ENCODE peak calls at places on chromosomes 16 and 17, in four cellular contexts. V is right lobe of liver, W is tibial nerve, C is Daoy. K is an unnamed sample.

GRCh38 chr17:73901661-73902415 is 257.6 kb upstream of the SDK2 start:
- DNase-seq in W (peak; percentile 21), V (peak; percentile 39), C (peak; percentile 32), K (no peak)

GRCh38 chr16:88454315-88455057 is 1.4 kb downstream of the ZFPM1 start:
- DNase-seq in V (peak; percentile 48), W (no peak), C (peak; percentile 48), K (no peak)

GRCh38 chr17:43782903-43783462 is 2.7 kb downstream of the CFAP97D1 start:
- DNase-seq in C (no peak), V (no peak), W (no peak), K (no peak)

GRCh38 chr16:74713325-74713724 is 12.7 kb upstream of the MLKL start:
- DNase-seq in C (no peak), W (no peak), V (no peak), K (no peak)

GRCh38 chr17:77315551-77316190 is 174.9 kb downstream of the SEC14L1 start:
- DNase-seq in W (no peak), C (peak; percentile 69), V (peak; percentile 55), K (no peak)

GRCh38 chr17:80254396-80255241 is 6.0 kb upstream of the RNF213 start:
- DNase-seq in V (no peak), W (peak; percentile 23), C (peak; percentile 89), K (peak; percentile 66)

GRCh38 chr17:45971698-45972141 is 27.3 kb upstream of the STH start:
- DNase-seq in W (no peak), V (no peak), C (no peak), K (no peak)

GRCh38 chr16:48321307-48322036 is 63.7 kb downstream of the SIAH1 start:
- DNase-seq in C (no peak), W (no peak), V (no peak), K (no peak)

GRCh38 chr17:77718669-77718961 is 239.9 kb upstream of the TNRC6C start:
- DNase-seq in V (no peak), C (no peak), W (no peak), K (no peak)

GRCh38 chr16:20901441-20902112 is 1.0 kb downstream of the LYRM1 start:
- DNase-seq in V (peak; percentile 50), C (peak; percentile 48), W (peak; percentile 44), K (no peak)

GRCh38 chr17:17824780-17825614 is 11.8 kb downstream of the SREBF1 start:
- DNase-seq in V (no peak), W (no peak), C (no peak), K (no peak)

GRCh38 chr16:67206838-67207115 is 7.8 kb downstream of the ELMO3 start:
- DNase-seq in W (no peak), C (no peak), V (no peak), K (no peak)

GRCh38 chr17:81420769-81421462 is 25.7 kb downstream of the BAHCC1 start:
- DNase-seq in C (peak; percentile 62), W (no peak), V (no peak), K (peak; percentile 68)

GRCh38 chr17:71677444-71677843 is 443.4 kb upstream of the SOX9 start:
- DNase-seq in W (no peak), V (no peak), C (no peak), K (no peak)

GRCh38 chr16:84832488-84833141 is 12.8 kb downstream of the CRISPLD2 start:
- DNase-seq in C (peak; percentile 49), V (peak; percentile 40), W (peak; percentile 89), K (peak; percentile 13)

GRCh38 chr16:50628156-50628802 is 52.8 kb downstream of the SNX20 start:
- DNase-seq in C (no peak), W (no peak), V (no peak), K (no peak)

GRCh38 chr17:28592260-28592659 is 6.6 kb downstream of the SPAG5 start:
- DNase-seq in C (no peak), V (no peak), W (no peak), K (no peak)